ENCODE peak calls at places on chromosomes 16 and 17, in five cellular contexts. L, O, K, Q and C are unnamed samples.
A peak's percentile ranks its signal among the peaks of the same experiment; 100 is the strongest.

GRCh38 chr16:13307255-13307654 is 405.9 kb downstream of the SHISA9 start:
- DNase-seq in Q (no peak), K (no peak), O (no peak), L (no peak), C (no peak)

GRCh38 chr16:53480394-53480793 is 22.6 kb downstream of the AKTIP start:
- DNase-seq in K (no peak), O (no peak), L (no peak), Q (no peak), C (no peak)

GRCh38 chr17:57597531-57598453 is 147.3 kb downstream of the CCDC182 start:
- DNase-seq in K (no peak), Q (peak; percentile 57), L (peak; percentile 76), O (peak; percentile 57), C (peak; percentile 91)

GRCh38 chr16:67164599-67165061 is at the start of gene HSF4:
- DNase-seq in L (peak; percentile 79), K (no peak), Q (peak; percentile 34), O (no peak), C (no peak)

GRCh38 chr17:37818689-37819088 is 73.8 kb upstream of the HNF1B start:
- DNase-seq in Q (peak; percentile 54), K (no peak), O (peak; percentile 69), L (peak; percentile 73), C (no peak)

GRCh38 chr17:45967378-45967777 is 31.7 kb upstream of the STH start:
- DNase-seq in O (no peak), K (no peak), L (no peak), Q (no peak), C (no peak)

GRCh38 chr17:30449480-30449879 is 27.7 kb upstream of the GOSR1 start:
- DNase-seq in O (no peak), L (no peak), K (no peak), Q (no peak), C (no peak)

GRCh38 chr17:40417258-40417608 is 463 bp downstream of the TOP2A start:
- DNase-seq in L (no peak), Q (no peak), O (no peak), K (no peak), C (peak; percentile 73)

GRCh38 chr17:27984816-27985215 is 57.7 kb upstream of the NLK start:
- DNase-seq in O (no peak), K (no peak), Q (no peak), L (no peak), C (no peak)

GRCh38 chr16:81601008-81601428 is 156.4 kb downstream of the CMIP start:
- DNase-seq in O (no peak), Q (peak; percentile 81), K (no peak), L (no peak), C (no peak)

GRCh38 chr17:75517277-75517865 is 1.0 kb downstream of the TSEN54 start:
- DNase-seq in K (no peak), Q (no peak), O (no peak), L (peak; percentile 42), C (peak; percentile 53)

GRCh38 chr17:13182450-13182849 is 164.6 kb upstream of the ELAC2 start:
- DNase-seq in Q (no peak), K (no peak), L (no peak), O (no peak), C (no peak)

GRCh38 chr17:48215583-48216139 is 108.1 kb downstream of the SNX11 start:
- DNase-seq in L (no peak), O (no peak), Q (no peak), K (no peak), C (peak; percentile 67)

GRCh38 chr16:73033271-73033998 is 14.5 kb downstream of the ZFHX3 start:
- DNase-seq in Q (no peak), L (no peak), O (no peak), K (no peak), C (no peak)

GRCh38 chr17:72861811-72862210 is 230.7 kb downstream of the SLC39A11 start:
- DNase-seq in O (no peak), L (no peak), Q (no peak), K (no peak), C (no peak)

GRCh38 chr17:19248149-19248922 is 11.2 kb downstream of the EPN2 start:
- DNase-seq in Q (peak; percentile 91), L (no peak), O (no peak), K (no peak), C (no peak)

GRCh38 chr17:37359682-37360188 is 16.1 kb upstream of the C17orf78 start:
- DNase-seq in O (no peak), Q (no peak), K (no peak), L (no peak), C (no peak)

GRCh38 chr17:15171433-15172047 is 93.6 kb downstream of the PMP22 start:
- DNase-seq in K (no peak), Q (peak; percentile 33), O (peak; percentile 64), L (peak; percentile 57), C (peak; percentile 83)

GRCh38 chr16:57133911-57134310 is 41.5 kb downstream of the CPNE2 start:
- DNase-seq in K (no peak), O (no peak), L (no peak), Q (no peak), C (no peak)

GRCh38 chr17:83155128-83156081 is 76.0 kb downstream of the METRNL start:
- DNase-seq in K (no peak), L (no peak), O (no peak), Q (no peak), C (no peak)

GRCh38 chr16:52068447-52069074 is 478.4 kb downstream of the TOX3 start:
- DNase-seq in K (no peak), Q (peak; percentile 36), O (no peak), L (peak; percentile 35), C (peak; percentile 32)

GRCh38 chr16:228151-228855 is 946 bp downstream of the LUC7L start:
- DNase-seq in Q (no peak), O (no peak), K (no peak), L (no peak), C (peak; percentile 25)

GRCh38 chr17:21166599-21167265 is 40.0 kb downstream of the DHRS7B start:
- DNase-seq in O (no peak), Q (no peak), L (no peak), K (no peak), C (no peak)
- H3K36me3 ChIP-seq in O (no peaks in the 10 kb centered on the region), Q (no peaks in the 10 kb centered on the region), L (no peaks in the 10 kb centered on the region), K (no peaks in the 10 kb centered on the region), C (no peaks in the 10 kb centered on the region)

GRCh38 chr17:17183744-17184143 is 22.4 kb downstream of the PLD6 start:
- DNase-seq in L (no peak), O (no peak), K (no peak), Q (no peak), C (no peak)
- H3K36me3 ChIP-seq in L (peaks cover 80% of the 10 kb centered on the region), O (peaks cover 81% of the 10 kb centered on the region), K (peaks cover 18% of the 10 kb centered on the region), Q (no peaks in the 10 kb centered on the region), C (peaks cover 64% of the 10 kb centered on the region)

GRCh38 chr16:79595261-79595660 is 5.3 kb downstream of the MAF start:
- DNase-seq in Q (no peak), L (no peak), O (no peak), K (no peak), C (no peak)
- H3K36me3 ChIP-seq in Q (no peaks in the 10 kb centered on the region), L (no peaks in the 10 kb centered on the region), O (no peaks in the 10 kb centered on the region), K (no peaks in the 10 kb centered on the region), C (no peaks in the 10 kb centered on the region)

DNA sequence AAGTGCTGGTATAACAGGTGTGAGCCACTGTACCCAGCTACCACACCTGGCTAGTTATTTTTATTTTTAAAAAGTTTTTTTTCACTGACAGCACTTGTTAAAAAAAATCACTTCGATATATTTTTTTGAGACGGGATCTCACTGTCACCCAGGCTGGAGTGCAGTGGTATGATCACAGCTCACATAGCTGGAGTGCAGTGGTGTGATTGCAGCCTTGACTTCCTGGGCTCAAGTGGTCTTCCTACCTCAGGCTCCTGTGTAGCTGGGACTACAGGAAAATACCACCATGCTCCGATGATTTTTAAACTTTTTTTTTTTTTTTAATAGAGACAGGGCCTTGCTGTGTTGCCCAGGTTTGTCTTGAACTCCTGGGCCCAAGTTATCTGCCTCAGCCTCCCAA is 12.9 kb downstream of the NBR1 start:
- DNase-seq in Q (no peak), O (no peak), L (no peak), K (no peak), C (no peak)
- H3K36me3 ChIP-seq in Q (peaks cover 2% of the 10 kb centered on the region), O (peaks cover 100% of the 10 kb centered on the region), L (peaks cover 100% of the 10 kb centered on the region), K (peaks cover 4% of the 10 kb centered on the region), C (peaks cover 28% of the 10 kb centered on the region)

DNA sequence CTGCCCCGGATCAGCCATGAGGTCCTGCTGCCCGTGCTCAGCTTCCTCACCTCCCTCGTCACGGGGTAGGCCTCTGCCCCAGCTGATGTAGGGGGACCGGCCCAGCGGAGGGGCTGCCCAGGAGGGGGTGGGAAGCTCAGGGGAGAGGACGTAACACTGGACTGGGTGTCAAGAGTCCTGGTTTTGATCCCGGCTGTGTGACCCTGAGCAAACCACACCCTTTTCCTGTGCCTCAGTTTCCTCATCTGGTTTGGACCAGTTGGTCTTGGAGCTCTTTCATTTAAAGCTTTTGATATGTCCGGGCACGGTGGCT is 6.6 kb downstream of the WDR81 start:
- DNase-seq in L (no peak), K (no peak), O (no peak), Q (no peak), C (no peak)
- H3K36me3 ChIP-seq in L (peaks cover 97% of the 10 kb centered on the region), K (peaks cover 3% of the 10 kb centered on the region), O (peaks cover 96% of the 10 kb centered on the region), Q (no peaks in the 10 kb centered on the region), C (peaks cover 18% of the 10 kb centered on the region)

DNA sequence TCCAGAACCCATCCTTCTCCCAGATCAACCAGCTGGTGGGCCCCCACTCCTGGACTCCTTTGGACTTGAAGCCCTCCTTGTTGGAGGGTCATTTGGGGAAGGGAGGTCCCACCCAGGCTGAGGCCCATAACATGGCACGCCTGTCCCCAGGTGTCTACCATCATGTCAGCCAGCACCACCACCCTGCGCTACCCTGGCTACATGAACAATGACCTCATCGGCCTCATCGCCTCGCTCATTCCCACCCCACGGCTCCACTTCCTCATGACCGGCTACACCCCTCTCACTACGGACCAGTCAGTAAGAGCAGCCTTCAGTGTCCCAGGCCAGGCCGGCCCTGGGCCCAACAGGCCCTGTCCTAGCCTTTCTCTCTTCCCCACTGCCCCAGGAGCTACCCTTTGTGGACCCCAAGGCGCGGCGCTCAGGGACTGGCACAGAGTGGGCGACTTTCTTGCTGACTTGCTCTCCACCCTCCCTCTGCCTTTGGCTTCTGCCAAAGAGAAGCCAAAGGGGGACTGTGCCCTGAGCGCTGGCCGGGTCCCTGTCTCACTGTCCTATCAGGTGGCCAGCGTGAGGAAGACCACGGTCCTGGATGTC is 4.3 kb downstream of the TUBG1 start:
- DNase-seq in K (no peak), L (no peak), Q (no peak), O (no peak), C (no peak)
- H3K36me3 ChIP-seq in K (peaks cover 22% of the 10 kb centered on the region), L (peaks cover 48% of the 10 kb centered on the region), Q (no peaks in the 10 kb centered on the region), O (peaks cover 47% of the 10 kb centered on the region), C (peaks cover 58% of the 10 kb centered on the region)

DNA sequence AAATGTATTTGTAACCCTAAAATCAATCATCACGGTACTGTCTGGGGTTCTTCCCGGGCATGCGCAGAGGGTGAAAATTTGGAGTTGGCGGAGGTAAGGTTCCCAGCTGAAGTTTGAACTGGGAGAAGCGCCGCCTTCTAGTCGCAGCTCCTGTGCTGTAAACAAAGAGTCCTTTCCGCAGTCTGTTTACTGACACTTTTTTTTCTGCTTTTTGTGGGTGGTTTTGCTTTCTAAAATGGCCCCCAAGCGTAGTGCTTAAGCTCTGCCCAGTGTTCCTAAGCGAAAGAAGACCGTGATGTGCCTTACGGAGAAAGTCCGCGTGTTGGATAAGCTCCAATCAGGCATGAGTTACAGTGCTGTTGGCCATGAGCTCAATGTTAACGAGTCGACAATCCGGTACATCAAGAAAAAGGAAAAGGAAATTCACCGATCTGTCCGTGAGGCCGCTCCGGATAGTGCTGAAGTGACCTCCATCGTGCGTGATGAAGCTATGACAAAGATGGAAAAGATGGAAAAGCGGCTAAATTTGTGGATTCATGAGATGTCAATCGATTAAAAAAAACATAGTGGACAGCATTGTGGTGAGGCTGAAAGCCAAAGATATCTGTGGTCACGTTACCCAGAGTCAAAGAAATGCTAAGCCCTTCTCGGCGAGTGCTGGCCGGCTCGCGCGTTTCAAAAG is 570 bp upstream of the CFDP1 start:
- DNase-seq in O (no peak), K (no peak), L (peak; percentile 71), Q (peak; percentile 84), C (no peak)
- H3K36me3 ChIP-seq in O (no peaks in the 10 kb centered on the region), K (no peaks in the 10 kb centered on the region), L (no peaks in the 10 kb centered on the region), Q (no peaks in the 10 kb centered on the region), C (peaks cover 15% of the 10 kb centered on the region)